ENCODE peak calls at places on chromosomes 3 and 15, in five cellular contexts. One of them, this sample, is unnamed.

GRCh38 chr15:77542491-77543001 is 90.2 kb downstream of the LINGO1 start:
- DNase-seq in hepatocyte: no peak
- DNase-seq in cardiac muscle cell: no peak
- DNase-seq in PC-3: peak
- DNase-seq in NB4: no peak
- DNase-seq in this sample: no peak

GRCh38 chr3:25380222-25380739 is 47.8 kb upstream of the RARB start:
- DNase-seq in cardiac muscle cell: no peak
- DNase-seq in PC-3: no peak
- DNase-seq in NB4: no peak
- DNase-seq in hepatocyte: no peak
- DNase-seq in this sample: no peak

GRCh38 chr3:128911911-128912310 is 32.5 kb downstream of the ACAD9 start:
- DNase-seq in hepatocyte: no peak
- DNase-seq in NB4: no peak
- DNase-seq in cardiac muscle cell: no peak
- DNase-seq in PC-3: no peak
- DNase-seq in this sample: no peak

GRCh38 chr3:48684480-48685143 is 1.1 kb downstream of the NCKIPSD start:
- DNase-seq in PC-3: no peak
- DNase-seq in hepatocyte: no peak
- DNase-seq in NB4: peak
- DNase-seq in cardiac muscle cell: no peak
- DNase-seq in this sample: no peak

GRCh38 chr3:72836923-72837322 is 11.3 kb downstream of the SHQ1 start:
- DNase-seq in hepatocyte: no peak
- DNase-seq in cardiac muscle cell: no peak
- DNase-seq in PC-3: no peak
- DNase-seq in NB4: no peak
- DNase-seq in this sample: no peak

GRCh38 chr15:68812069-68812468 is 8.6 kb downstream of the ANP32A start:
- DNase-seq in cardiac muscle cell: no peak
- DNase-seq in hepatocyte: no peak
- DNase-seq in PC-3: no peak
- DNase-seq in NB4: no peak
- DNase-seq in this sample: no peak

GRCh38 chr15:37053070-37053653 is 47.2 kb downstream of the MEIS2 start:
- DNase-seq in cardiac muscle cell: no peak
- DNase-seq in hepatocyte: no peak
- DNase-seq in NB4: no peak
- DNase-seq in PC-3: peak
- DNase-seq in this sample: no peak

GRCh38 chr3:76122007-76122406 is 336.7 kb upstream of the ZNF717 start:
- DNase-seq in NB4: peak
- DNase-seq in hepatocyte: no peak
- DNase-seq in cardiac muscle cell: no peak
- DNase-seq in PC-3: peak
- DNase-seq in this sample: no peak

GRCh38 chr15:34828145-34828911 is 33.0 kb upstream of the ACTC1 start:
- DNase-seq in cardiac muscle cell: no peak
- DNase-seq in PC-3: peak
- DNase-seq in hepatocyte: no peak
- DNase-seq in NB4: no peak
- DNase-seq in this sample: no peak

GRCh38 chr15:32872606-32873291 is 154.9 kb downstream of the GREM1 start:
- DNase-seq in PC-3: no peak
- DNase-seq in hepatocyte: peak
- DNase-seq in NB4: no peak
- DNase-seq in cardiac muscle cell: no peak
- DNase-seq in this sample: no peak

GRCh38 chr3:52277972-52278509 is 408 bp downstream of the WDR82 start:
- DNase-seq in PC-3: no peak
- DNase-seq in cardiac muscle cell: peak
- DNase-seq in hepatocyte: peak
- DNase-seq in NB4: peak
- DNase-seq in this sample: no peak

GRCh38 chr3:81549388-81549787 is 212.1 kb downstream of the GBE1 start:
- DNase-seq in PC-3: no peak
- DNase-seq in hepatocyte: no peak
- DNase-seq in NB4: no peak
- DNase-seq in cardiac muscle cell: no peak
- DNase-seq in this sample: no peak

GRCh38 chr15:59152694-59153450 is 47.9 kb downstream of the CCNB2 start:
- DNase-seq in PC-3: no peak
- DNase-seq in cardiac muscle cell: no peak
- DNase-seq in hepatocyte: no peak
- DNase-seq in NB4: no peak
- DNase-seq in this sample: no peak

GRCh38 chr3:105865867-105866350 is 2.9 kb downstream of the CBLB start:
- DNase-seq in NB4: no peak
- DNase-seq in PC-3: no peak
- DNase-seq in hepatocyte: no peak
- DNase-seq in cardiac muscle cell: no peak
- DNase-seq in this sample: no peak

GRCh38 chr3:125194849-125195601 is 17.5 kb downstream of the SLC12A8 start:
- DNase-seq in hepatocyte: peak
- DNase-seq in PC-3: no peak
- DNase-seq in NB4: no peak
- DNase-seq in cardiac muscle cell: no peak
- DNase-seq in this sample: no peak

GRCh38 chr15:85831415-85832113 is 36.8 kb upstream of the KLHL25 start:
- DNase-seq in PC-3: peak
- DNase-seq in cardiac muscle cell: peak
- DNase-seq in hepatocyte: peak
- DNase-seq in NB4: peak
- DNase-seq in this sample: no peak

DNA sequence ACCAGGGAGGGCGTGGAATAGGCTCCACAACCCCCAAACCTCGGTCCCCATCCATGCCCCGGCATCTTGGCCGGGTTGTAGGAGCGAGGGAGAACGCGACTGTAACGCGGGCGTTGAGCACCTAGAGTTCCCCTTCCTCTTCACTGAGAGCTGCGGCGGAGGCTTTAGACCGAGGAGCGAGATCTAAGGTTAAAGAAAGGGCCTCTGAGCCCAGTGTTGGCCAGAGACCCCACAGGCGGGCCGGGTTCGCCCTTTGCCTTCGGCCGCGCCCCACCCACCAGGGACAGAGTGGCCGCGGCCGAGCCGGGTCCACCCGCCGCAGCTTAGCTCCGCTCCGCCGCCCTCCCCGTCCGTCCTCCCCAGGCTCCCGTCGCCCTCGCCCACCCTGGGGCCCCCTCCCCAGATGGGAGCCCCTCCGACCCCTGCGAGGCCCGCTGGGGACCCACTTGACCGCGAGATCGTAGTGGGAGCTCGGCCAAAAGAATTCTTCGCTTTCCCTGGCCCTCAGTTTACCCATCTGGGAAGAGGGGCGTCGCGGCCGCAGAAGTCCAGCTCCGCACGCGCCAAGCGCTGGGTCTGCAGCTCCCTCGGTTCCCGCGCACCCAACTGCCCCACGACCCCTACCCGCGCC is 425 bp downstream of the ANPEP start:
- DNase-seq in NB4: peak
- DNase-seq in hepatocyte: no peak
- DNase-seq in cardiac muscle cell: no peak
- DNase-seq in PC-3: no peak
- DNase-seq in this sample: no peak
- H3K4me3 ChIP-seq in NB4: peak
- H3K4me3 ChIP-seq in hepatocyte: peak
- H3K4me3 ChIP-seq in cardiac muscle cell: no peak
- H3K4me3 ChIP-seq in PC-3: peak
- H3K4me3 ChIP-seq in this sample: no peak

GRCh38 chr3:46284981-46285683 is 42.9 kb downstream of the CCR3 start:
- DNase-seq in cardiac muscle cell: no peak
- DNase-seq in PC-3: peak
- DNase-seq in NB4: peak
- DNase-seq in hepatocyte: no peak
- DNase-seq in this sample: no peak

GRCh38 chr3:46285931-46286330 is 43.7 kb downstream of the CCR3 start:
- DNase-seq in NB4: no peak
- DNase-seq in hepatocyte: no peak
- DNase-seq in PC-3: no peak
- DNase-seq in cardiac muscle cell: no peak
- DNase-seq in this sample: no peak

GRCh38 chr3:46282696-46283095 is 40.4 kb downstream of the CCR3 start:
- DNase-seq in NB4: no peak
- DNase-seq in cardiac muscle cell: no peak
- DNase-seq in PC-3: no peak
- DNase-seq in hepatocyte: no peak
- DNase-seq in this sample: no peak

GRCh38 chr3:46282041-46282440 is 39.8 kb downstream of the CCR3 start:
- DNase-seq in hepatocyte: no peak
- DNase-seq in NB4: no peak
- DNase-seq in PC-3: no peak
- DNase-seq in cardiac muscle cell: no peak
- DNase-seq in this sample: no peak

DNA sequence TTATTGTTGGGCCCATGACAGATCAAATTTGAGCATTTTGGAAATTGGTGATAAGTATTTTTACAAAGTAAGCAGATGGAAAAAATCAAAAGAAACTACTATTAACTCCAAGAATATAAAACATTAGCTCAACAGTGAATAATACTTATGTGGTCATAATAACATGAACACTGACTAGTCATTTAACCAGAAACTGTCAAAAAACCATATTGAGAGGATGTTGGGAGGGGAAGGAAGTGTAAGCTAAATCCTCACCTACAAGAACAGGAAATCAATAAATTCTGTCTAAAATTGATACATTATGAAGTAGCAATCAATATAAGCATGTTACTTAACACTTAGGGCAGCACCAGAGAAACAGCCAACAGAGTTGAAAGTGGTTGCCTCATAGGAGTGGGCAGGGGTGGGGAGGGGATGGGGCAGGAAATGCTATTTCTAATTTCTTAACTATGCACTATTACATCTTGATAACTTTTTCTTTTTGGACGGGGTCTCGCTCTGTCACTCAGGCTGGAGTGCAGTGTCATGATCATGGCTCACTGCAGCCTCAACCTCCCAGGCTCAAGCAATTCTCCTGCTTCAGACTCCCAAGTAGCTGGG is 41.7 kb downstream of the CCR3 start:
- DNase-seq in cardiac muscle cell: no peak
- DNase-seq in PC-3: no peak
- DNase-seq in hepatocyte: no peak
- DNase-seq in NB4: peak
- DNase-seq in this sample: no peak
- H3K4me3 ChIP-seq in cardiac muscle cell: no peak
- H3K4me3 ChIP-seq in PC-3: no peak
- H3K4me3 ChIP-seq in hepatocyte: no peak
- H3K4me3 ChIP-seq in NB4: no peak
- H3K4me3 ChIP-seq in this sample: no peak

GRCh38 chr15:80483656-80484055 is 79.5 kb downstream of the ARNT2 start:
- DNase-seq in hepatocyte: no peak
- DNase-seq in PC-3: no peak
- DNase-seq in cardiac muscle cell: no peak
- DNase-seq in NB4: no peak
- DNase-seq in this sample: no peak

GRCh38 chr15:80482686-80483085 is 78.5 kb downstream of the ARNT2 start:
- DNase-seq in PC-3: no peak
- DNase-seq in hepatocyte: no peak
- DNase-seq in cardiac muscle cell: no peak
- DNase-seq in NB4: no peak
- DNase-seq in this sample: no peak

GRCh38 chr15:80479191-80479590 is 75.0 kb downstream of the ARNT2 start:
- DNase-seq in PC-3: no peak
- DNase-seq in NB4: no peak
- DNase-seq in hepatocyte: no peak
- DNase-seq in cardiac muscle cell: no peak
- DNase-seq in this sample: no peak

GRCh38 chr15:80480171-80480811 is 76.1 kb downstream of the ARNT2 start:
- DNase-seq in cardiac muscle cell: no peak
- DNase-seq in hepatocyte: no peak
- DNase-seq in PC-3: no peak
- DNase-seq in NB4: no peak
- DNase-seq in this sample: no peak

GRCh38 chr15:80480909-80481308 is 76.7 kb downstream of the ARNT2 start:
- DNase-seq in cardiac muscle cell: no peak
- DNase-seq in PC-3: peak
- DNase-seq in NB4: no peak
- DNase-seq in hepatocyte: peak
- DNase-seq in this sample: no peak
- H3K4me3 ChIP-seq in cardiac muscle cell: no peak
- H3K4me3 ChIP-seq in PC-3: no peak
- H3K4me3 ChIP-seq in NB4: no peak
- H3K4me3 ChIP-seq in hepatocyte: no peak
- H3K4me3 ChIP-seq in this sample: no peak

GRCh38 chr15:93245616-93246122 is 156.7 kb upstream of the RGMA start:
- DNase-seq in NB4: no peak
- DNase-seq in PC-3: no peak
- DNase-seq in cardiac muscle cell: no peak
- DNase-seq in hepatocyte: no peak
- DNase-seq in this sample: no peak

GRCh38 chr15:93247466-93248121 is 158.6 kb upstream of the RGMA start:
- DNase-seq in hepatocyte: no peak
- DNase-seq in PC-3: no peak
- DNase-seq in NB4: peak
- DNase-seq in cardiac muscle cell: no peak
- DNase-seq in this sample: no peak

GRCh38 chr15:93243573-93243972 is 154.6 kb upstream of the RGMA start:
- DNase-seq in NB4: no peak
- DNase-seq in PC-3: no peak
- DNase-seq in cardiac muscle cell: no peak
- DNase-seq in hepatocyte: no peak
- DNase-seq in this sample: no peak

GRCh38 chr15:93246266-93247242 is 157.5 kb upstream of the RGMA start:
- DNase-seq in NB4: no peak
- DNase-seq in hepatocyte: no peak
- DNase-seq in cardiac muscle cell: no peak
- DNase-seq in PC-3: no peak
- DNase-seq in this sample: no peak

DNA sequence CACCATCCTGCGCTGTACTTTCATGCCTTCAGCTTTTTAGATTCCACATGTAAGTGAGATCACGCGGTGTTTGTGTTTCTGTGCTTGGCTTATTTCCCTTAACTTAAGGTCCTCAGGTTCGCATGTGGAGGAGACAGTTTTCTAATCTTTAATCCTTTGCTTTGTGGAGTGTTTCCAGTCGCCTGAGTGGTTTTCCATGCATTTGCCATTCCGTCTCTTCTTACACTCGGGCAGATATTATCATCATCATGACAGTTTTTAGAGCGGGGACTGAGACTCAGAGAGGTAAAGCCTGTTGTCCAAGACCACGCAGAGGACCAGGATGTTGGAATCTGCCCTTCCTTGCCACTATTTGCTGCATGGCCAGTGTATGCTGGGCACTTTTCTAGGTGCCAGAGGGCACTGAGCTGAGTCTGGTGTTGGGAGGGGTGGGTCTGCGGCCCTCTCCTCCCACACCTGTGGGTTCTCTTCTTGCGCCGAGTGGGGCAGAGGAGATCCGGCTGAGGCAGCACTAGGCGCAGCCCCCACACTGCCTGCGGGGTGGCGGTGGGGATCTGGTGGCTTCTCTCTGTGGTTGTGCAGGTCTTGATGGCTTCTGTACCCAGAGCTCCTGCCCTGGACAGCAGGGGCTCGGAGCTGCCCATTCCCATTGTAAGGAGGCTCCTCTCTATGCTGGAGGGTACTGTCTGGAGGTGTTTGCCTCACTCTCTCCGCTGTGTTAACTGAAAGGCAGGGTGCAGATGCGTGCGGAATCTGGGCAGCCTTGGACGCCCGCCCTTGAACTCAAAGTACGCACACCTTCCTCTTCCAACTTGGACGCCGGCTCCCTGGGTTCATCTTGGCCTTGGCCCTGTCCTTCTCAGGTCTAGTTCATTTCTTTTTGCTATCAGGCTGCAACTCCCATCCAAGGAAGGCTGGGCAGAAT is 155.9 kb upstream of the RGMA start:
- DNase-seq in cardiac muscle cell: peak
- DNase-seq in NB4: peak
- DNase-seq in PC-3: no peak
- DNase-seq in hepatocyte: no peak
- DNase-seq in this sample: no peak
- H3K4me3 ChIP-seq in cardiac muscle cell: no peak
- H3K4me3 ChIP-seq in NB4: no peak
- H3K4me3 ChIP-seq in PC-3: no peak
- H3K4me3 ChIP-seq in hepatocyte: no peak
- H3K4me3 ChIP-seq in this sample: no peak

This sample was measured in CD8-positive, alpha-beta T cell.